ENCODE peak calls at places on chromosomes 2 and 18, in four cellular contexts. J is IMR-90, B is MM.1S, Z is HCT116. P is an unnamed sample.

GRCh38 chr2:159130302-159130701 is 156.2 kb downstream of the WDSUB1 start:
- DNase-seq in J (no peak), B (no peak), Z (no peak), P (no peak)

GRCh38 chr2:97693476-97693875 is 19.9 kb upstream of the ZAP70 start:
- DNase-seq in J (peak; percentile 23), B (no peak), Z (no peak), P (no peak)

GRCh38 chr2:100054426-100054825 is 88.0 kb downstream of the AFF3 start:
- DNase-seq in J (no peak), B (no peak), Z (no peak), P (no peak)

GRCh38 chr2:219402665-219403515 is 15.2 kb upstream of the DNPEP start:
- DNase-seq in J (peak; percentile 88), B (peak; percentile 66), Z (peak; percentile 79), P (peak; percentile 86)

GRCh38 chr2:96685285-96685591 is 42.7 kb downstream of the FER1L5 start:
- DNase-seq in J (no peak), B (no peak), Z (no peak), P (no peak)

GRCh38 chr18:48073231-48073930 is 142.9 kb upstream of the SMAD2 start:
- DNase-seq in J (no peak), B (no peak), Z (no peak), P (no peak)

GRCh38 chr18:58202406-58202730 is 158.3 kb downstream of the NEDD4L start:
- DNase-seq in J (peak; percentile 34), B (no peak), Z (no peak), P (no peak)

GRCh38 chr2:215002500-215002899 is 135.9 kb downstream of the ABCA12 start:
- DNase-seq in J (peak; percentile 46), B (peak; percentile 18), Z (peak; percentile 31), P (peak; percentile 63)

GRCh38 chr2:85935746-85936208 is 47.0 kb upstream of the ST3GAL5 start:
- DNase-seq in J (peak; percentile 71), B (no peak), Z (peak; percentile 81), P (no peak)

GRCh38 chr2:120910956-120911951 is 175.6 kb downstream of the GLI2 start:
- DNase-seq in J (peak; percentile 45), B (no peak), Z (peak; percentile 13), P (no peak)

GRCh38 chr2:27522400-27522945 is 25.8 kb downstream of the GCKR start:
- DNase-seq in J (no peak), B (no peak), Z (no peak), P (no peak)

GRCh38 chr2:25168256-25169072 is at the start of gene POMC:
- DNase-seq in J (peak; percentile 21), B (no peak), Z (no peak), P (no peak)

GRCh38 chr2:65553504-65554074 is 121.2 kb upstream of the SPRED2 start:
- DNase-seq in J (no peak), B (no peak), Z (no peak), P (no peak)

GRCh38 chr2:162677476-162677875 is 161.1 kb downstream of the KCNH7 start:
- DNase-seq in J (no peak), B (no peak), Z (no peak), P (no peak)

GRCh38 chr2:71800106-71800809 is 346.9 kb downstream of the DYSF start:
- DNase-seq in J (no peak), B (no peak), Z (no peak), P (no peak)

GRCh38 chr2:181258761-181259160 is 198.4 kb upstream of the ITGA4 start:
- DNase-seq in J (peak; percentile 40), B (no peak), Z (no peak), P (no peak)

GRCh38 chr2:143732931-143733330 is 603.7 kb downstream of the ARHGAP15 start:
- DNase-seq in J (no peak), B (no peak), Z (no peak), P (no peak)

GRCh38 chr18:59305295-59305694 is 13.2 kb downstream of the CPLX4 start:
- DNase-seq in J (no peak), B (no peak), Z (no peak), P (no peak)

GRCh38 chr2:237244976-237245646 is 159.4 kb downstream of the COPS8 start:
- DNase-seq in J (peak; percentile 90), B (no peak), Z (no peak), P (no peak)

GRCh38 chr2:101223814-101224231 is 28.9 kb upstream of the CNOT11 start:
- DNase-seq in J (no peak), B (peak; percentile 99), Z (no peak), P (peak; percentile 50)

GRCh38 chr18:7021994-7022840 is 95.4 kb downstream of the LAMA1 start:
- DNase-seq in J (peak; percentile 43), B (peak; percentile 68), Z (peak; percentile 15), P (peak; percentile 75)

GRCh38 chr2:234377761-234378341 is 119.0 kb downstream of the ARL4C start:
- DNase-seq in J (peak; percentile 74), B (no peak), Z (no peak), P (no peak)

GRCh38 chr2:199070550-199070949 is 387.2 kb downstream of the SATB2 start:
- DNase-seq in J (no peak), B (no peak), Z (no peak), P (no peak)

GRCh38 chr2:75788925-75789324 is 78.2 kb upstream of the GCFC2 start:
- DNase-seq in J (no peak), B (no peak), Z (no peak), P (no peak)

GRCh38 chr2:127041259-127041970 is 65.5 kb downstream of the BIN1 start:
- DNase-seq in J (no peak), B (no peak), Z (no peak), P (no peak)

GRCh38 chr2:61493523-61493942 is 22.6 kb upstream of the USP34 start:
- DNase-seq in J (peak; percentile 40), B (no peak), Z (no peak), P (peak; percentile 69)

GRCh38 chr2:219552382-219553167 is 8.7 kb downstream of the TMEM198 start:
- DNase-seq in J (peak; percentile 65), B (peak; percentile 44), Z (peak; percentile 64), P (no peak)

GRCh38 chr18:2448565-2449151 is 122.6 kb downstream of the METTL4 start:
- DNase-seq in J (no peak), B (no peak), Z (no peak), P (no peak)

GRCh38 chr18:2451556-2451955 is 119.7 kb downstream of the METTL4 start:
- DNase-seq in J (no peak), B (no peak), Z (no peak), P (no peak)
- H3K9me3 ChIP-seq in J (no peaks in the 10 kb centered on the region), B (no peaks in the 10 kb centered on the region), Z (no peaks in the 10 kb centered on the region), P (no peaks in the 10 kb centered on the region)

DNA sequence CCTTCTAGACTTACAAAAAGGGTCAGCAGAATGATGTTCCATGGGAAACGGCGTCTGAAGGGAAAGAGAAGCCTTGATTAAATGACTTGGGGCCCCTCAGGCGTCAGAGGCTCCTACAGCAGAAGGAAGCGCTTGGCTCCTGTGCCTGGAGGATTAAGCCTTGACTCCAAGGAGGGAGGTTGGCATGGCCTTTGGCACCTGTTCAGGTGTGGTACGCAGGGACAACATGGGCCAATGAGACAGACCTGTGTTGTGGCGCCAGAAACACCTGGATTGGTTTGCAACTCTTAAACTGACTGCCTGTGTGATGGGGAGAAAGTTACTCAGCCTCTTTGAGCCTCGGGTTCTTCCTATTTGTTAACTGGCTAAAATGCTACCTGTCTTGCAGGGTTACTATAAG is 7.6 kb downstream of the PNKD start:
- DNase-seq in J (no peak), B (no peak), Z (no peak), P (no peak)
- H3K9ac ChIP-seq in J (no peak overlapping the region), B (no peak overlapping the region), Z (no peak overlapping the region), P (no peak overlapping the region)

GRCh38 chr2:205709319-205709718 is 27.0 kb downstream of the NRP2 start:
- DNase-seq in J (no peak), B (peak; percentile 65), Z (no peak), P (no peak)
- H2AFZ ChIP-seq in J (no peak overlapping the region), B (no peak overlapping the region), Z (no peak overlapping the region), P (no peak overlapping the region)

DNA sequence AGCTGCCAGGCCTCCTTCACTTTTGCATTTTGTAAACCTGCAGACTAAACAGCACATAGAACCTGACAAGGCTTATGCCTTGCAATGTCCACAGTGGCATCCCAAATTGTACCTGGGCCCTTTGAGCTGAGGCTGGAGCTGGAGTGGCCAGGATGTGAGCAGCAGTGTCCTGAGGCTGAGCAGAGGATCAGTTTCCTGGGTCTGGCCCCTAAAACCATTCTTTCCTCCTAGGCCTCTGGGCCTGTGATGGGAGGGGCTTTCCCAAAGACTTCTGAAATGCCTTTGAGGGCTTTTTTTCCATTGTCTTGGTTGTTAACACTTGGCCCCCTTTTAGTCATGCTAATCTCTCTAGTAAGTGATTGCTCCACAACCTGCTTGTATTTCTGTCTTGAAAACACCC is 32.8 kb downstream of the FSIP2 start:
- DNase-seq in J (no peak), B (no peak), Z (no peak), P (no peak)
- H3K9me3 ChIP-seq in J (peaks cover 15% of the 10 kb centered on the region), B (no peaks in the 10 kb centered on the region), Z (peaks cover 6% of the 10 kb centered on the region), P (peaks cover 5% of the 10 kb centered on the region)

GRCh38 chr2:224894356-224894755 is 147.9 kb downstream of the DOCK10 start:
- DNase-seq in J (no peak), B (peak; percentile 55), Z (no peak), P (no peak)
- H3K9ac ChIP-seq in J (no peak overlapping the region), B (no peak overlapping the region), Z (no peak overlapping the region), P (no peak overlapping the region)

DNA sequence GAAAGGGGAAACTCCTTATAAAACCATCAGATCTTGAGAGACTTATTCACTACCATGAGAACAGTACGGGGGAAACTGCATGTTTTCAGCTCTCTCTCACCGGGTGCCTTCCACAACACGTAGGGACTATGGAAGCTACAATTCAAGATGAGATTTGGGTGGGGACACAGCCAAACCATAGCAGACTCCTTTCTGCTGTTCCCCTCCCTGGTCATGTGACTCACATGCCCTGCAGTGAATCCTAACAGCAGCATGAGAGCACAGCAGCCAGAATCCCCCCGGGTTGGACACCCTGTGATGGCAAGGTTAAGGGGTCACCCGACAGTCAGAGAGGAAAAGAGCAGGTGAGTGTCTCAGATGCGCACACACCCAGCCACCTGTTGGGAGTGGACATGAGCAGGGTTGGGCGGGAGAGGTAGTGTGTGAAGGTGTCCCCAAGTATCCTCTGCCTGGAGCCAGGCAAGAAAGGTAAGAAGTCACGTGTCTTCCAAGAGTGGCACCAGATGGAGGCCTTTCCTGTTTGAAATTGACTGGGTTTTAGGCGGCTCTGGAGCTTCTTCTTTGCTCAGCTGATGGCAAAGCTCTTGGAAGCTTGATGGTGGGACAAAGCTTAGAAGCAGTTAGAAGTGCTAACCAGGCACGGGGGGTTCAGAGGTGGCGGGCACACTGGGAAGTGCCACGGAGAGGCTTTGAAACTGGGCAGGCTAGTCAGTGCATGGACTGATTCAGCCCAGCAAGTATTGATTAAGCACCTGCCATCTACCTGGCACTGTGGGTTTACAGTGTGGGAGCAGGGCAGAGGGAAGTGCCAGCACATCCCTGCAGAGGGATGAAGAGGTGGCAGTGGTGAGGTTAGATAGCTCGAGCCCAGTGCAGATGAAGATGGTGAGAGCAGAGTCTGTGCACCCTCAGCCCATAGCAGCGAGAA is 68.7 kb downstream of the RHOB start:
- DNase-seq in J (no peak), B (no peak), Z (no peak), P (no peak)
- H2AFZ ChIP-seq in J (peak overlapping the region; percentile 75), B (no peak overlapping the region), Z (peak overlapping the region; percentile 16), P (no peak overlapping the region)

GRCh38 chr2:9852881-9853280 is 9.6 kb downstream of the TAF1B start:
- DNase-seq in J (no peak), B (no peak), Z (no peak), P (no peak)

GRCh38 chr2:9857814-9858729 is 14.8 kb downstream of the TAF1B start:
- DNase-seq in J (no peak), B (no peak), Z (no peak), P (no peak)

GRCh38 chr2:9858730-9859068 is 15.4 kb downstream of the TAF1B start:
- DNase-seq in J (no peak), B (no peak), Z (no peak), P (no peak)
- H3K9me3 ChIP-seq in J (peaks cover 23% of the 10 kb centered on the region), B (no peaks in the 10 kb centered on the region), Z (peaks cover 4% of the 10 kb centered on the region), P (peaks cover 10% of the 10 kb centered on the region)

GRCh38 chr18:51654441-51655326 is 457.2 kb upstream of the MEX3C start:
- DNase-seq in J (no peak), B (no peak), Z (no peak), P (no peak)
- H3K9ac ChIP-seq in J (no peak overlapping the region), B (no peak overlapping the region), Z (no peak overlapping the region), P (no peak overlapping the region)

P was measured in Karpas-422.